ENCODE peak calls at places on chromosomes 4 and X, in eight cellular contexts. E, M, X, G, I, C, N and F are unnamed samples.

GRCh38 chr4:139761461-139761860 is 95.8 kb downstream of the MGST2 start:
- DNase-seq in E (peak; percentile 46), M (no peak), X (no peak), G (peak; percentile 21), I (no peak), C (peak; percentile 91), N (no peak), F (no peak)

GRCh38 chr4:54082168-54082567 is 17.8 kb upstream of the CHIC2 start:
- DNase-seq in E (peak; percentile 98), M (no peak), X (no peak), G (no peak), I (peak; percentile 99), C (no peak), N (no peak), F (no peak)

GRCh38 chrX:145190801-145191389 is 56.4 kb upstream of the SPANXN1 start:
- DNase-seq in E (peak; percentile 4), M (no peak), X (no peak), G (peak; percentile 0), I (no peak), C (no peak), N (no peak), F (no peak)

GRCh38 chr4:108139089-108139488 is 29.6 kb downstream of the LEF1 start:
- DNase-seq in E (no peak), M (no peak), X (no peak), G (no peak), I (no peak), C (no peak), N (no peak), F (no peak)

GRCh38 chr4:2691952-2692435 is 64.1 kb downstream of the TNIP2 start:
- DNase-seq in E (no peak), M (no peak), X (no peak), G (no peak), I (no peak), C (no peak), N (no peak), F (no peak)

GRCh38 chrX:10450229-10450958 is 170.0 kb downstream of the MID1 start:
- DNase-seq in E (peak; percentile 80), M (no peak), X (no peak), G (no peak), I (peak; percentile 42), C (no peak), N (no peak), F (no peak)

GRCh38 chrX:18640686-18641085 is 31.2 kb downstream of the RS1 start:
- DNase-seq in E (no peak), M (peak; percentile 66), X (no peak), G (no peak), I (no peak), C (peak; percentile 89), N (no peak), F (no peak)

GRCh38 chr4:42718336-42718735 is 61.4 kb upstream of the ATP8A1 start:
- DNase-seq in E (no peak), M (no peak), X (no peak), G (no peak), I (no peak), C (no peak), N (no peak), F (no peak)

GRCh38 chr4:27770895-27771294 is 910.3 kb downstream of the STIM2 start:
- DNase-seq in E (no peak), M (no peak), X (no peak), G (no peak), I (no peak), C (no peak), N (no peak), F (no peak)